ENCODE peak calls at places on chromosomes 13 and 19, in four cellular contexts. F is mammary epithelial cell; M is psoas muscle; S is effector memory CD4-positive, alpha-beta T cell. Z is an unnamed sample. For H3K4me1, the result is how much of the 10 kb centered on the place peaks cover.

GRCh38 chr13:51731759-51732158 is 72.2 kb downstream of the DHRS12 start:
- DNase-seq in S (no peak), F (no peak), M (no peak), Z (no peak)

GRCh38 chr19:13633109-13633508 is 126.8 kb upstream of the CACNA1A start:
- DNase-seq in F (no peak), S (no peak), M (no peak), Z (no peak)

GRCh38 chr13:97142452-97142851 is 79.7 kb upstream of the MBNL2 start:
- DNase-seq in M (peak), S (no peak), F (no peak), Z (no peak)

GRCh38 chr19:31503211-31503610 is 154.0 kb upstream of the TSHZ3 start:
- DNase-seq in M (no peak), S (no peak), F (no peak), Z (no peak)

GRCh38 chr19:12365094-12365371 is 450 bp downstream of the ZNF442 start:
- DNase-seq in M (no peak), F (peak), S (no peak), Z (peak)

GRCh38 chr19:30852168-30852567 is 480.0 kb downstream of the ZNF536 start:
- DNase-seq in M (no peak), S (no peak), F (no peak), Z (no peak)

GRCh38 chr19:13172335-13173128 is 22.3 kb downstream of the IER2 start:
- DNase-seq in M (peak), F (peak), S (peak), Z (peak)

GRCh38 chr19:6476155-6476895 is 5.3 kb downstream of the DENND1C start:
- DNase-seq in F (peak), M (peak), S (peak), Z (peak)

GRCh38 chr13:105918842-105919741 is 616.4 kb downstream of the EFNB2 start:
- DNase-seq in F (peak), S (no peak), M (no peak), Z (no peak)

GRCh38 chr13:28401303-28402056 is 93.4 kb downstream of the FLT1 start:
- DNase-seq in S (no peak), F (peak), M (no peak), Z (no peak)

GRCh38 chr19:16625183-16625958 is 2.6 kb downstream of the MED26 start:
- DNase-seq in F (no peak), M (peak), S (no peak), Z (no peak)

GRCh38 chr13:68719815-68720214 is 1387.8 kb upstream of the ATXN8OS start:
- DNase-seq in M (no peak), F (no peak), S (no peak), Z (no peak)

GRCh38 chr13:107305178-107305577 is 737.2 kb upstream of the ARGLU1 start:
- DNase-seq in S (no peak), F (no peak), M (no peak), Z (no peak)

GRCh38 chr13:111398196-111398595 is 77.8 kb downstream of the TEX29 start:
- DNase-seq in M (no peak), S (no peak), F (no peak), Z (no peak)

GRCh38 chr19:57934820-57935665 is at the start of gene ZNF418:
- DNase-seq in F (peak), M (peak), S (peak), Z (peak)

DNA sequence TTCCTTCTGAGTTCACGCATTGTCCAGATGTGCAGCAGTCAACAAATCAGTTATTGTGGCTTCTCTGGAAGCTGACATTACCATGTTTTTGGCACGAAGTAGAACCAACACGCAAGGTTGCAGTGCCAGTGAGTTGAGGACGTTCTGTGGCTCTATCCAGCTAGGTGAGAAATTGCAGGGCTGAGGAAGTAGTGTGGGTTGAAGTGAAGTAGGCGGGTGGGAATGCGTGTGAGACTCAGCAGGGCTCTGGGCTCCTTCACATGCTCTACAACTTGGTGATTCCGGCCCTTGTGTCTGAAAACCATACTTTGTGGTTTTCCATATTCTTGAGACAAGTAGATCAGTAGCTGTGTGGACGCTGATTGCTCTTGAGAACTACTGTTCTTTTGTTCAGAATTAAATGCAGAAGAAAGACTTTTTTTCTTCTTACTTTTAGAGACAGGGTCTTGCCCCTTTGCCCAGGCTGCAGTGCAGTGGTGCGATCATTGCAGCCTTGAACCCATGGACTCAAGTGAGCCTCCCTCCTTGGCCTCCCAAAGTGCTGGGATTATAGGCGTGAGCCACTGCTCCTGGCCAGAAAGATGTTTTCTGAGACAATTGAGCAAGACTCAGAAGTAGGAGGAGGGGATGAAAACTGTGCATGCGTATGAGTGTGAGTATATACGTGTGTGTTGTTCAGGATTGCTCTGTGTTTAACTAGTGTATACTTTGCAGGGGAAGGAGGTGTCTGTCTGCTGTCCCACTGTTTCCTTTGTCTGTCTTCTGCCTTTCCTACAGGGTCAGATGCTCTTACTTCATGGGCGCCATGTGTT is 46.2 kb downstream of the GATAD2A start:
- DNase-seq in F (no peak), M (no peak), S (no peak), Z (no peak)
- H3K4me1 ChIP-seq in F (under half), M (under half), S (under half), Z (under half)

GRCh38 chr19:35408284-35409171 is 37.7 kb downstream of the GPR42 start:
- DNase-seq in M (no peak), F (no peak), S (no peak), Z (no peak)
- H3K4me1 ChIP-seq in M (under half), F (under half), S (under half), Z (under half)

GRCh38 chr19:38684862-38685665 is 37.6 kb downstream of the ACTN4 start:
- DNase-seq in F (no peak), S (no peak), M (no peak), Z (no peak)

GRCh38 chr19:38684078-38684861 is 36.8 kb downstream of the ACTN4 start:
- DNase-seq in S (peak), F (peak), M (peak), Z (peak)

GRCh38 chr19:38683393-38684077 is 36.1 kb downstream of the ACTN4 start:
- DNase-seq in M (peak), S (peak), F (peak), Z (peak)

GRCh38 chr19:38682195-38682867 is 34.9 kb downstream of the ACTN4 start:
- DNase-seq in S (no peak), F (no peak), M (no peak), Z (peak)

GRCh38 chr19:38682872-38683392 is 35.5 kb downstream of the ACTN4 start:
- DNase-seq in M (no peak), F (no peak), S (no peak), Z (no peak)
- H3K4me1 ChIP-seq in M (half or more), F (half or more), S (half or more), Z (half or more)

GRCh38 chr19:38718747-38719543 is 25.3 kb downstream of the CAPN12 start:
- DNase-seq in F (peak), M (peak), S (no peak), Z (peak)
- H3K4me1 ChIP-seq in F (under half), M (under half), S (under half), Z (under half)

DNA sequence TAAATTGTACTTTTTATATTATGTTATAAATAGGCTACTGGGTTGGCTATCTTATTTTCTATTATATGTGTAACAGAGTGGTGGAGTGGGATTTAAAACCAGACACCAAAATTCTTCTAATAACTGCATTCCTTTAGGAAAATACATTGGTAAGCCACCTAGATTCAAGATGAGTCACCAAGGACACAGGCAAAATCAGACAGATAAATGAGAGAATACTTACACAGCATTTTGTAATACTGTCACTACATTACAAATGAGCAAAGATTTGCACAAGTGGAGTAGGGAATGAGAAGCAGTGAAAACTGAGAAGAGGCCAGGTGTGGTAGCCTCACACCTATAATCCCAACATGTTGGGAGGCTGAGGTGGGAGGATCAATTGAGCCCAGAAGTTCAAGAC is 6.2 kb upstream of the SPART start:
- DNase-seq in M (no peak), F (no peak), S (no peak), Z (no peak)
- H3K4me1 ChIP-seq in M (under half), F (under half), S (under half), Z (under half)

DNA sequence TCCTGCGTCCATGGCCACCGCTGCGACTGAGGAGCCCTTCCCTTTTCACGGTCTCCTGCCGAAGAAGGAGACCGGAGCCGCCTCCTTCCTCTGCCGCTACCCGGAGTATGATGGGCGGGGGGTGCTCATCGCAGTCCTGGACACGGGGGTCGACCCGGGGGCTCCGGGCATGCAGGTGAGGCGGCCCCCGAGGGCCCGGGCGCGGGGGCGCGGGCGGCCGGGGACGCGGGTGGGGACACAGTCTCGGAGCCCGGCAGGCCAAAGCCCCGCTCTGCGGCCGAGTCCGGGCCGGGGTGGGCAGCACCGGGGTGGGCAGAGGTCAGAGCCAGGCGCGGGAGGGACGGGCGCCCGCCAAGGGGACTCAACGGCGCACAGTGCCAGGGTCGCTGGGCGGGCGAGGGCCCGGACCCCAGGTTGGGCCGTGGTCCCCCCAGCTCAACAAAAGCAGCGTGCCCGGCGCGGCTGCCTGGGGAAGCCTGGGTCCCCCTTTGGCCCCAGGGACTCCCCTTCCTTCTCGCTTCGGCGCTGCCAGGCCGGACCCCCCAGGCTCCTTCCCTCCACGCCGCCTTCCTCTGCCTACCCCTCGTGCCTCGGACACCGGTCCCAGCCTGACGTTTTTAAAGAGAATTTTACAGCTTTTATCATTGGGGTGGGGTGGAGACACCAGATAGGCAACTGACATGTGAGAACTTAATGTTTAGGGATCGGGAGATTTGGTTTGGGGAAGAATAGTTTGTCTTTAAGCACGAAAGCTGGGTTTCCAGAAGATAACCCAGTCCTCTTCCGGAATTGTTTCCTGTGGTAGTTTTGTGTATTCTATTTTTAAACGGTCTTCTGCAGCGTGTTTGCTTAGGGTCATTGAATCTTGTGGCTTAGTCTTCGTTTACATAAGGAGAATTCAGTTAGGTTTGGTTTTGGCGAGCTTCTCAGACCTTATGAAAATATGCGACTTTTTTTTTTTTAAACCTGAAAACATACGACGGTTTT is 536 bp downstream of the TPP2 start:
- DNase-seq in M (peak), S (no peak), F (peak), Z (peak)
- H3K4me1 ChIP-seq in M (half or more), S (under half), F (under half), Z (under half)

GRCh38 chr19:48686103-48686502 is 9.7 kb upstream of the FUT2 start:
- DNase-seq in S (no peak), M (no peak), F (no peak), Z (no peak)
- H3K4me1 ChIP-seq in S (under half), M (under half), F (under half), Z (under half)

Z was measured in right cardiac atrium.